ENCODE peak calls at places on chromosome 11, in nine cellular contexts. U, T, K, Q, F, A, E, Y and D are unnamed samples.

GRCh38 chr11:3215346-3216026 is 3.1 kb downstream of the MRGPRG start:
- DNase-seq in U (no peak), F (no peak), Q (no peak), Y (no peak), A (no peak), K (no peak), E (no peak), T (no peak), D (no peak)

GRCh38 chr11:124891390-124891861 is 6.2 kb downstream of the ROBO4 start:
- DNase-seq in F (no peak), A (no peak), Q (no peak), U (no peak), E (no peak), T (no peak), Y (no peak), K (peak), D (no peak)

GRCh38 chr11:28679795-28680194 is 571.6 kb downstream of the METTL15 start:
- DNase-seq in F (no peak), T (no peak), Q (peak), A (peak), E (peak), K (no peak), U (no peak), Y (no peak), D (no peak)

GRCh38 chr11:19931141-19931767 is 218.6 kb downstream of the NAV2 start:
- DNase-seq in K (no peak), T (no peak), A (no peak), Q (no peak), E (no peak), Y (no peak), F (no peak), U (no peak), D (no peak)

GRCh38 chr11:97544401-97544800 is 1154.6 kb downstream of the JRKL start:
- DNase-seq in Y (no peak), Q (no peak), T (no peak), E (no peak), F (no peak), K (no peak), A (no peak), U (no peak), D (no peak)

GRCh38 chr11:31619980-31620379 is 110.4 kb downstream of the ELP4 start:
- DNase-seq in A (no peak), E (no peak), Q (no peak), T (no peak), F (no peak), Y (no peak), K (no peak), U (no peak), D (no peak)

GRCh38 chr11:90805172-90805571 is 582.3 kb upstream of the CHORDC1 start:
- DNase-seq in Q (no peak), Y (no peak), A (no peak), U (no peak), F (no peak), E (no peak), T (no peak), K (no peak), D (no peak)

GRCh38 chr11:10599388-10600175 is 31.1 kb upstream of the LYVE1 start:
- DNase-seq in E (no peak), Q (no peak), T (no peak), F (no peak), Y (no peak), A (peak), K (no peak), U (no peak), D (no peak)